ENCODE peak calls at places on chromosomes 2 and 18, in nine cellular contexts. C, N, R, X, K, L, U, D and H are unnamed samples.

GRCh38 chr2:4628931-4629565 is 925.7 kb downstream of the DCDC2C start:
- DNase-seq in R (no peak), C (no peak), L (no peak), X (no peak), D (no peak), N (no peak), U (no peak), K (no peak), H (no peak)

GRCh38 chr2:1829831-1830230 is 85.5 kb upstream of the PXDN start:
- DNase-seq in K (no peak), C (no peak), L (no peak), U (no peak), X (no peak), D (no peak), R (no peak), N (no peak), H (no peak)

GRCh38 chr18:8999872-9000271 is 102.6 kb upstream of the NDUFV2 start:
- DNase-seq in N (no peak), L (no peak), U (no peak), C (no peak), D (no peak), X (no peak), K (no peak), R (no peak), H (no peak)

GRCh38 chr2:85266424-85267041 is 61.3 kb downstream of the TGOLN2 start:
- DNase-seq in C (peak; percentile 42), X (peak; percentile 56), D (peak; percentile 74), K (peak; percentile 78), L (peak; percentile 68), R (peak; percentile 79), U (peak; percentile 69), N (no peak), H (peak; percentile 64)

GRCh38 chr2:167401309-167401708 is 513.0 kb downstream of the XIRP2 start:
- DNase-seq in U (no peak), K (no peak), R (no peak), N (no peak), D (no peak), L (no peak), X (no peak), C (no peak), H (no peak)

GRCh38 chr2:145002624-145003023 is 482.7 kb upstream of the ZEB2 start:
- DNase-seq in R (no peak), D (no peak), K (no peak), X (no peak), C (no peak), L (no peak), N (no peak), U (no peak), H (no peak)

GRCh38 chr2:132009177-132009873 is 152.4 kb downstream of the ANKRD30BL start:
- DNase-seq in N (no peak), X (no peak), L (no peak), K (no peak), D (no peak), U (no peak), C (no peak), R (no peak), H (no peak)

GRCh38 chr2:47158576-47158975 is 3.5 kb upstream of the STPG4 start:
- DNase-seq in X (no peak), D (no peak), U (no peak), N (no peak), L (no peak), C (no peak), R (no peak), K (no peak), H (no peak)

GRCh38 chr2:201900362-201900761 is 94.0 kb downstream of the CDK15 start:
- DNase-seq in C (no peak), X (peak; percentile 45), U (peak; percentile 56), K (no peak), D (peak; percentile 37), R (no peak), N (no peak), L (no peak), H (no peak)

GRCh38 chr2:223970343-223971128 is 13.3 kb downstream of the MRPL44 start:
- DNase-seq in L (peak; percentile 72), D (peak; percentile 55), C (peak; percentile 49), N (no peak), U (peak; percentile 85), K (peak; percentile 75), R (peak; percentile 26), X (peak; percentile 67), H (peak; percentile 71)

GRCh38 chr2:25822190-25823117 is 55.8 kb downstream of the ASXL2 start:
- DNase-seq in D (no peak), U (no peak), N (no peak), R (peak; percentile 48), L (peak; percentile 7), C (no peak), K (peak; percentile 34), X (no peak), H (no peak)

GRCh38 chr2:29022455-29023128 is 41.5 kb downstream of the TOGARAM2 start:
- DNase-seq in K (peak; percentile 95), L (no peak), D (no peak), R (no peak), N (no peak), U (no peak), X (no peak), C (no peak), H (no peak)

GRCh38 chr2:197433770-197434438 is 924 bp downstream of the SF3B1 start:
- DNase-seq in C (no peak), U (no peak), X (peak; percentile 13), D (peak; percentile 5), N (no peak), K (peak; percentile 29), L (peak; percentile 13), R (no peak), H (peak; percentile 23)

GRCh38 chr18:21053127-21053526 is 58.5 kb downstream of the ROCK1 start:
- DNase-seq in K (peak; percentile 93), D (peak; percentile 48), X (peak; percentile 90), C (no peak), U (peak; percentile 16), N (peak; percentile 86), L (peak; percentile 78), R (no peak), H (peak; percentile 84)

GRCh38 chr2:150234787-150235512 is 252.5 kb downstream of the RND3 start:
- DNase-seq in D (peak; percentile 58), R (no peak), X (peak; percentile 93), K (peak; percentile 73), N (peak; percentile 77), L (peak; percentile 77), C (no peak), U (peak; percentile 62), H (peak; percentile 92)

GRCh38 chr18:23803755-23804154 is 114.5 kb downstream of the LAMA3 start:
- DNase-seq in C (no peak), R (no peak), X (peak; percentile 15), U (no peak), N (no peak), D (no peak), K (no peak), L (no peak), H (no peak)

GRCh38 chr18:79581911-79582310 is 97.7 kb upstream of the CTDP1 start:
- DNase-seq in N (no peak), X (no peak), C (no peak), K (no peak), D (no peak), U (no peak), R (peak; percentile 4), L (no peak), H (no peak)

GRCh38 chr18:11419336-11419735 is 190.1 kb upstream of the SLC35G4 start:
- DNase-seq in U (no peak), L (no peak), N (no peak), C (no peak), K (no peak), R (no peak), D (no peak), X (no peak), H (no peak)

GRCh38 chr2:6772366-6772710 is 93.4 kb downstream of the CMPK2 start:
- DNase-seq in U (peak; percentile 36), L (no peak), D (no peak), K (no peak), N (no peak), X (peak; percentile 7), C (no peak), R (no peak), H (no peak)

GRCh38 chr2:183250472-183250871 is 126.2 kb downstream of the NUP35 start:
- DNase-seq in C (no peak), U (no peak), R (no peak), D (no peak), L (no peak), N (no peak), K (no peak), X (no peak), H (no peak)

GRCh38 chr2:120261387-120262006 is 8.8 kb downstream of the RALB start:
- DNase-seq in K (no peak), D (no peak), C (no peak), R (no peak), U (no peak), X (no peak), N (no peak), L (no peak), H (no peak)

GRCh38 chr18:46160050-46160798 is 56.0 kb downstream of the HAUS1 start:
- DNase-seq in N (no peak), X (no peak), L (no peak), K (no peak), U (no peak), R (no peak), D (no peak), C (no peak), H (peak; percentile 30)

DNA sequence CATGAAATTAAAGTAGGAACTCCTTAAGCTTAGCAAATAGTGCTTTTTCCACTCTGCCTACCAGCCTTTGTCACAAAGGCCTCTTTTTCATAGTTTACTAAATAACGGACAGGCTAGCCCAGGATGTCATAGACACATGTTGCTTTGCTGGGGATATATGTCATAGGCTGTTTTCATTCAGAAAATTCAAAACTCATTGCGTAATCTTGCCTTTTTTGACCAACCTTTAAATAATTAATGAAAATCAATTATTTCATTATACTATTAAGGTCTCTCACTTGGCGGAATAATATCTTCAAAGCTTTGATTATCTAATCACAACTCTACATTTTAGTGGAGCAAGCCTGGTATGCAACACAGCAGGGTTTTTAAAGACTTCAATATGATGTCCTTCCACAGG is 1245.7 kb upstream of the LRRTM1 start:
- DNase-seq in N (no peak), D (no peak), L (no peak), U (no peak), X (no peak), K (no peak), C (no peak), R (no peak), H (no peak)
- H3K4me3 ChIP-seq in N (no peak overlapping the region), D (no peak overlapping the region), L (no peak overlapping the region), U (no peak overlapping the region), X (no peak overlapping the region), K (no peak overlapping the region), C (no peak overlapping the region), R (no peak overlapping the region), H (no peak overlapping the region)

GRCh38 chr2:231926180-231926741 is at the start of gene NPPC:
- DNase-seq in U (peak; percentile 19), L (peak; percentile 50), K (peak; percentile 47), R (peak; percentile 65), D (no peak), C (no peak), N (no peak), X (peak; percentile 54), H (peak; percentile 50)
- H3K4me3 ChIP-seq in U (peak within 1 kb of the TSS; percentile 63), L (peak within 1 kb of the TSS; percentile 47), K (peak within 1 kb of the TSS; percentile 46), R (peak within 1 kb of the TSS; percentile 51), D (no peak within 1 kb of the TSS), C (peak within 1 kb of the TSS; percentile 52), N (peak within 1 kb of the TSS; percentile 46), X (peak within 1 kb of the TSS; percentile 41), H (peak within 1 kb of the TSS; percentile 51)

GRCh38 chr2:24329700-24330099 is 30.6 kb downstream of the ITSN2 start:
- DNase-seq in X (no peak), D (no peak), L (no peak), U (no peak), R (no peak), K (no peak), N (no peak), C (no peak), H (no peak)
- H3K4me3 ChIP-seq in X (no peak overlapping the region), D (no peak overlapping the region), L (no peak overlapping the region), U (no peak overlapping the region), R (no peak overlapping the region), K (no peak overlapping the region), N (no peak overlapping the region), C (no peak overlapping the region), H (no peak overlapping the region)

GRCh38 chr2:190723397-190724090 is 74.7 kb downstream of the NAB1 start:
- DNase-seq in D (no peak), X (no peak), N (no peak), C (no peak), R (no peak), K (no peak), L (peak; percentile 63), U (no peak), H (no peak)
- H3K4me3 ChIP-seq in D (no peak overlapping the region), X (no peak overlapping the region), N (no peak overlapping the region), C (no peak overlapping the region), R (no peak overlapping the region), K (no peak overlapping the region), L (no peak overlapping the region), U (no peak overlapping the region), H (no peak overlapping the region)